ENCODE peak calls at places on chromosomes 3 and 15, in eight cellular contexts. W, U, Z, I, E, G, M and A are unnamed samples.

GRCh38 chr15:53869044-53869805 is 109.0 kb upstream of the UNC13C start:
- DNase-seq in W (no peak), U (no peak), Z (no peak), I (no peak), E (no peak), G (no peak), M (no peak), A (no peak)

GRCh38 chr15:48477795-48478360 is 146.6 kb downstream of the DUT start:
- DNase-seq in W (no peak), U (no peak), Z (no peak), I (no peak), E (no peak), G (no peak), M (no peak), A (no peak)

GRCh38 chr3:30511524-30512278 is 94.7 kb upstream of the TGFBR2 start:
- DNase-seq in W (no peak), U (no peak), Z (no peak), I (peak), E (no peak), G (no peak), M (peak), A (peak)

GRCh38 chr15:40249477-40250303 is 10.8 kb downstream of the PAK6 start:
- DNase-seq in W (no peak), U (peak), Z (no peak), I (no peak), E (peak), G (peak), M (peak), A (no peak)

GRCh38 chr3:197753263-197753662 is 3.6 kb downstream of the FYTTD1 start:
- DNase-seq in W (no peak), U (no peak), Z (no peak), I (peak), E (no peak), G (no peak), M (no peak), A (no peak)

GRCh38 chr3:31957106-31957505 is 24.0 kb downstream of the OSBPL10 start:
- DNase-seq in W (no peak), U (no peak), Z (no peak), I (peak), E (no peak), G (no peak), M (no peak), A (no peak)

GRCh38 chr3:100899440-100900091 is 93.7 kb downstream of the ABI3BP start:
- DNase-seq in W (no peak), U (no peak), Z (no peak), I (peak), E (no peak), G (no peak), M (no peak), A (no peak)

GRCh38 chr3:12798559-12799179 is 2.2 kb downstream of the CAND2 start:
- DNase-seq in W (no peak), U (peak), Z (no peak), I (no peak), E (peak), G (peak), M (no peak), A (no peak)

GRCh38 chr3:182149594-182149993 is 437.9 kb downstream of the SOX2 start:
- DNase-seq in W (no peak), U (no peak), Z (no peak), I (no peak), E (no peak), G (no peak), M (no peak), A (no peak)

GRCh38 chr3:112119686-112120484 is 13.2 kb downstream of the GCSAM start:
- DNase-seq in W (no peak), U (no peak), Z (no peak), I (no peak), E (no peak), G (no peak), M (no peak), A (no peak)

GRCh38 chr3:49416867-49417266 is 4.6 kb downstream of the TCTA start:
- DNase-seq in W (no peak), U (no peak), Z (no peak), I (no peak), E (peak), G (no peak), M (no peak), A (no peak)

GRCh38 chr15:85607141-85607806 is 187.5 kb downstream of the KLHL25 start:
- DNase-seq in W (no peak), U (no peak), Z (no peak), I (peak), E (no peak), G (no peak), M (no peak), A (no peak)

GRCh38 chr15:42826251-42826890 is 89.4 kb upstream of the CDAN1 start:
- DNase-seq in W (no peak), U (no peak), Z (no peak), I (no peak), E (no peak), G (no peak), M (no peak), A (no peak)
- H3K4me3 ChIP-seq in W (no peak), U (no peak), Z (no peak), I (no peak), E (no peak), G (no peak), M (no peak), A (no peak)

GRCh38 chr3:165641569-165642310 is 195.5 kb downstream of the BCHE start:
- DNase-seq in W (no peak), U (no peak), Z (no peak), I (peak), E (no peak), G (no peak), M (no peak), A (no peak)

GRCh38 chr3:165644331-165644730 is 192.9 kb downstream of the BCHE start:
- DNase-seq in W (no peak), U (no peak), Z (no peak), I (no peak), E (no peak), G (no peak), M (no peak), A (no peak)

GRCh38 chr3:165643433-165643824 is 193.8 kb downstream of the BCHE start:
- DNase-seq in W (no peak), U (no peak), Z (no peak), I (peak), E (no peak), G (no peak), M (peak), A (no peak)

GRCh38 chr3:165642761-165643432 is 194.3 kb downstream of the BCHE start:
- DNase-seq in W (peak), U (no peak), Z (no peak), I (peak), E (no peak), G (no peak), M (peak), A (no peak)

DNA sequence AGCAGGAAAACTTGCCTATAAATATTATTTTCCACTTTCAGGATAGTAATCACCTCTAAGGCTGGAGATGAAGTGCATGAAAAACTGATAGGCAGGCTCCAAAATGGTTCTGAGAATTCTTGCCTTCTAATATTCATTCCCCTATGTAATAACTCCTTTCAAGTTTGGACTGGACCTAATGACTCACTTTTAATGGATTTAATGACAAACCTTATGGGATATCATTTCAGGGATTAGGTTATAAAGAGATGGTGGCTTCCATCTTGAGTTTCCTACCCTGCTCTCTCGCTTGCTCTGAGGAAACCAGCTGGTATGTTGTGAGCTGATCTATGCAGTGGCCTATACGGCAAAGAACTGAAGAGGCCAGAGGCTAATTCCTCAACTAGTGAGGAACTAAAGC is 192.0 kb downstream of the BCHE start:
- DNase-seq in W (no peak), U (no peak), Z (no peak), I (no peak), E (no peak), G (no peak), M (no peak), A (no peak)
- H3K4me3 ChIP-seq in W (no peak), U (no peak), Z (no peak), I (no peak), E (no peak), G (no peak), M (no peak), A (no peak)

GRCh38 chr15:69548771-69549170 is 96.2 kb downstream of the RPLP1 start:
- DNase-seq in W (no peak), U (peak), Z (no peak), I (no peak), E (no peak), G (peak), M (no peak), A (no peak)
- H3K4me3 ChIP-seq in W (no peak), U (no peak), Z (no peak), I (no peak), E (no peak), G (no peak), M (no peak), A (no peak)

DNA sequence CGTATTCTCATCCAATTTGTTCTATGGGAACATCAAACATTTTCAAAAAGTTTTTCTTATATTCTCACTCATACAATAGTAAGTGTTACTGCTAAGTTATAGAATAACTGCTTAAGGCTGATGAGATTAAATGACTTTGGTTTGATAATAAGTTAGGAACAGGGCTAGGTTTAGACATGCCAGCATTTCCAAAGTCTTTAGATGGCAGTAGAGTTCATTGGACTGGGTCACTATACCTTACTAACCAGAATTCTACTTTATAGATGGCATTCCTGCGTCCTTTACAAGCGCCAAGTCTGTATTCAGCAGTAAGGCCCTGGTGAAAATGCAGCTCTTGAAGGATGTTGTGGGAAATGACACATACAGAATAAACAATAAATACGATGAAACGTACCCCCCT is 21.7 kb downstream of the PLAAT1 start:
- DNase-seq in W (no peak), U (no peak), Z (no peak), I (no peak), E (no peak), G (no peak), M (no peak), A (peak)
- H3K4me3 ChIP-seq in W (no peak), U (no peak), Z (no peak), I (no peak), E (no peak), G (no peak), M (no peak), A (no peak)

DNA sequence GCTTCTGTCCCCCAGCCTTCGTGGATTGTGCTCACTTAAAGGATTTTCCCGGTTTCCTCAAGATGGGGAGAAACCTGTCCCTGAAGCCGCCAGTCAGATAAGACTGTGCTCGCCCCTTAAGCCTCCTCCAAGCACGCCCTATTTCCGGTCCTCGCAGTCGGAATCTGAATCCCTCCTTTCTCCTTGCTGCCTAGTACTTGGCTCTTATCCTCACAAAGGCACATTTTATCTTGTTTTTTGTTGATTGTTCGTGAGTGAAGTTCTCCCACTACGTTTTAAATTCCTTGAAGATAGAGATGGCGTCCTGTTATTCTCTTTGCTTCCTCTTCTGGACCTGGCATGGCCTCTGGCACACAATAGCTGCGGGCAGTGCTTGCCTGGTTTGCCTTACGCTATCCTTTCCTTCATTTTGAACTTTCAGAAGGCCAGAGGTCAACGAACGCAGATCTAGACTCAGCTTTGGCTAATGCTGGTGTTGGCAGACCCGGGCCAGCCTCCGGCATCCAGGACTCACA is 1.7 kb downstream of the CLDN11 start:
- DNase-seq in W (no peak), U (no peak), Z (no peak), I (peak), E (no peak), G (no peak), M (no peak), A (no peak)
- H3K4me3 ChIP-seq in W (peak), U (no peak), Z (peak), I (peak), E (peak), G (peak), M (peak), A (no peak)

GRCh38 chr3:124032351-124032880 is 40.5 kb upstream of the ROPN1 start:
- DNase-seq in W (peak), U (no peak), Z (no peak), I (peak), E (no peak), G (peak), M (no peak), A (peak)

GRCh38 chr3:124034016-124034808 is 42.3 kb upstream of the ROPN1 start:
- DNase-seq in W (no peak), U (peak), Z (no peak), I (peak), E (peak), G (peak), M (no peak), A (no peak)

GRCh38 chr3:124033360-124034015 is 41.6 kb upstream of the ROPN1 start:
- DNase-seq in W (no peak), U (peak), Z (no peak), I (no peak), E (peak), G (peak), M (no peak), A (no peak)

GRCh38 chr3:124034809-124035152 is 42.9 kb upstream of the ROPN1 start:
- DNase-seq in W (no peak), U (no peak), Z (no peak), I (no peak), E (no peak), G (no peak), M (no peak), A (no peak)

DNA sequence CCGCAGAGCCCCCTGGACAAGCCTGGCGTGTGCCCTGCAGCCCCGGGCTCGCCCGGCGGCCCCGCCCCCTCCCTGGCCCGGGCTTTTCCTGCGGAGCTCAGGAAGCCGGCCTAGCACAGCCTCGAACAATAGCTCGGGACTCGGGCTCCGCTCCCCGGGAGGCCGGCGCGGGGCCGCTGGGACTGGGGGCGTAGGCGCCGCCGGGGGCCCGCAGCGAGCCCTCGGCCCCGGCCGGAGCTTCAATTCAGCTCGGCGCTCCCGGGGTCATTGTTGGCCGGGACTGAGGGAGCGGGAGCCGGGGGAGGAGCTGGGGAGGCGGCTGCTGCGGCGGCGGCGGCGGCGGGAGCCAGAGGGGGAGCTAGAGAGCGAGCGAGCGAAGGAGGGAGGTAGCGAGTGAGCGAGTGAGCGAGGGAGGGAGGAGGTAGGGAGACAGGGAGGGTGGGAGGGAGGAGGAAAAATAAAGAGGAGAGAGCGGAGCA is 41.0 kb upstream of the ROPN1 start:
- DNase-seq in W (peak), U (peak), Z (peak), I (peak), E (peak), G (peak), M (peak), A (peak)
- H3K4me3 ChIP-seq in W (peak), U (peak), Z (peak), I (peak), E (peak), G (peak), M (peak), A (peak)